ENCODE peak calls at places on chromosomes 5 and 9, in eight cellular contexts. One of them, this sample, is unnamed.
A peak's percentile ranks its signal among the peaks of the same experiment; 100 is the strongest.

GRCh38 chr5:51582871-51583384 is 199.7 kb downstream of the ISL1 start:
- DNase-seq in SK-N-SH: no peak
- DNase-seq in A549: no peak
- DNase-seq in HepG2: no peak
- DNase-seq in IMR-90: no peak
- DNase-seq in H1: no peak
- DNase-seq in K562: no peak
- DNase-seq in GM12878: no peak
- DNase-seq in this sample: no peak

GRCh38 chr9:120505186-120505585 is 74.8 kb downstream of the CDK5RAP2 start:
- DNase-seq in SK-N-SH: no peak
- DNase-seq in A549: no peak
- DNase-seq in HepG2: no peak
- DNase-seq in IMR-90: no peak
- DNase-seq in H1: no peak
- DNase-seq in K562: no peak
- DNase-seq in GM12878: no peak
- DNase-seq in this sample: no peak

GRCh38 chr5:36305571-36306326 is 4.0 kb upstream of the RANBP3L start:
- DNase-seq in SK-N-SH: peak; percentile 42
- DNase-seq in A549: no peak
- DNase-seq in HepG2: peak; percentile 28
- DNase-seq in IMR-90: peak; percentile 38
- DNase-seq in H1: no peak
- DNase-seq in K562: peak; percentile 34
- DNase-seq in GM12878: no peak
- DNase-seq in this sample: peak; percentile 21

GRCh38 chr9:79880626-79881025 is 308.9 kb downstream of the TLE4 start:
- DNase-seq in SK-N-SH: no peak
- DNase-seq in A549: no peak
- DNase-seq in HepG2: no peak
- DNase-seq in IMR-90: no peak
- DNase-seq in H1: no peak
- DNase-seq in K562: no peak
- DNase-seq in GM12878: no peak
- DNase-seq in this sample: no peak

GRCh38 chr9:27125030-27125429 is 16.0 kb downstream of the TEK start:
- DNase-seq in SK-N-SH: no peak
- DNase-seq in A549: peak; percentile 30
- DNase-seq in HepG2: no peak
- DNase-seq in IMR-90: peak; percentile 99
- DNase-seq in H1: no peak
- DNase-seq in K562: no peak
- DNase-seq in GM12878: no peak
- DNase-seq in this sample: peak; percentile 7

GRCh38 chr9:127437497-127438264 is 13.5 kb downstream of the ZNF79 start:
- DNase-seq in SK-N-SH: no peak
- DNase-seq in A549: no peak
- DNase-seq in HepG2: no peak
- DNase-seq in IMR-90: no peak
- DNase-seq in H1: no peak
- DNase-seq in K562: no peak
- DNase-seq in GM12878: no peak
- DNase-seq in this sample: no peak

GRCh38 chr5:148205044-148205813 is 2.4 kb downstream of the SPINK6 start:
- DNase-seq in SK-N-SH: no peak
- DNase-seq in A549: no peak
- DNase-seq in HepG2: no peak
- DNase-seq in IMR-90: no peak
- DNase-seq in H1: no peak
- DNase-seq in K562: no peak
- DNase-seq in GM12878: no peak
- DNase-seq in this sample: no peak

GRCh38 chr5:2901096-2901495 is 149.6 kb upstream of the IRX2 start:
- DNase-seq in SK-N-SH: no peak
- DNase-seq in A549: no peak
- DNase-seq in HepG2: no peak
- DNase-seq in IMR-90: no peak
- DNase-seq in H1: peak; percentile 33
- DNase-seq in K562: no peak
- DNase-seq in GM12878: no peak
- DNase-seq in this sample: no peak

GRCh38 chr5:33806736-33807442 is 84.9 kb downstream of the ADAMTS12 start:
- DNase-seq in SK-N-SH: no peak
- DNase-seq in A549: no peak
- DNase-seq in HepG2: peak; percentile 2
- DNase-seq in IMR-90: peak; percentile 87
- DNase-seq in H1: no peak
- DNase-seq in K562: no peak
- DNase-seq in GM12878: no peak
- DNase-seq in this sample: no peak

GRCh38 chr5:55176176-55176818 is 3.3 kb upstream of the CDC20B start:
- DNase-seq in SK-N-SH: peak; percentile 71
- DNase-seq in A549: peak; percentile 73
- DNase-seq in HepG2: peak; percentile 34
- DNase-seq in IMR-90: no peak
- DNase-seq in H1: peak; percentile 88
- DNase-seq in K562: peak; percentile 82
- DNase-seq in GM12878: no peak
- DNase-seq in this sample: no peak

GRCh38 chr9:131287366-131287765 is 2.2 kb upstream of the PLPP7 start:
- DNase-seq in SK-N-SH: no peak
- DNase-seq in A549: no peak
- DNase-seq in HepG2: no peak
- DNase-seq in IMR-90: no peak
- DNase-seq in H1: peak; percentile 36
- DNase-seq in K562: no peak
- DNase-seq in GM12878: no peak
- DNase-seq in this sample: no peak

GRCh38 chr5:94614156-94614805 is 4.1 kb downstream of the KIAA0825 start:
- DNase-seq in SK-N-SH: no peak
- DNase-seq in A549: no peak
- DNase-seq in HepG2: no peak
- DNase-seq in IMR-90: no peak
- DNase-seq in H1: no peak
- DNase-seq in K562: no peak
- DNase-seq in GM12878: no peak
- DNase-seq in this sample: no peak

GRCh38 chr5:94618029-94618492 is 343 bp downstream of the KIAA0825 start:
- DNase-seq in SK-N-SH: peak; percentile 50
- DNase-seq in A549: peak; percentile 31
- DNase-seq in HepG2: peak; percentile 35
- DNase-seq in IMR-90: peak; percentile 57
- DNase-seq in H1: no peak
- DNase-seq in K562: peak; percentile 58
- DNase-seq in GM12878: no peak
- DNase-seq in this sample: peak; percentile 36

GRCh38 chr5:94615843-94616242 is 2.6 kb downstream of the KIAA0825 start:
- DNase-seq in SK-N-SH: no peak
- DNase-seq in A549: no peak
- DNase-seq in HepG2: no peak
- DNase-seq in IMR-90: no peak
- DNase-seq in H1: no peak
- DNase-seq in K562: no peak
- DNase-seq in GM12878: no peak
- DNase-seq in this sample: no peak

GRCh38 chr5:94618493-94619328 is at the start of the genes KIAA0825 and SLF1:
- DNase-seq in SK-N-SH: peak; percentile 87
- DNase-seq in A549: peak; percentile 85
- DNase-seq in HepG2: peak; percentile 84
- DNase-seq in IMR-90: peak; percentile 84
- DNase-seq in H1: peak; percentile 90
- DNase-seq in K562: peak; percentile 87
- DNase-seq in GM12878: peak; percentile 39
- DNase-seq in this sample: peak; percentile 74

GRCh38 chr5:94613583-94613982 is 4.8 kb downstream of the KIAA0825 start:
- DNase-seq in SK-N-SH: peak; percentile 12
- DNase-seq in A549: peak; percentile 6
- DNase-seq in HepG2: peak; percentile 45
- DNase-seq in IMR-90: peak; percentile 13
- DNase-seq in H1: no peak
- DNase-seq in K562: peak; percentile 39
- DNase-seq in GM12878: no peak
- DNase-seq in this sample: peak; percentile 33
- TF ChIP-seq CTCF in SK-N-SH: peak; percentile 39
- TF ChIP-seq CTCF in A549: peak; percentile 31
- TF ChIP-seq CTCF in HepG2: peak; percentile 46
- TF ChIP-seq CTCF in IMR-90: peak; percentile 30
- TF ChIP-seq CTCF in H1: peak; percentile 59
- TF ChIP-seq CTCF in K562: peak; percentile 39
- TF ChIP-seq CTCF in GM12878: peak; percentile 31
- TF ChIP-seq CTCF in this sample: peak; percentile 51

GRCh38 chr5:149428032-149428431 is 48.9 kb upstream of the IL17B start:
- DNase-seq in SK-N-SH: no peak
- DNase-seq in A549: no peak
- DNase-seq in HepG2: no peak
- DNase-seq in IMR-90: no peak
- DNase-seq in H1: no peak
- DNase-seq in K562: no peak
- DNase-seq in GM12878: no peak
- DNase-seq in this sample: no peak
- H3K27ac ChIP-seq in SK-N-SH: no peak overlapping the region
- H3K27ac ChIP-seq in A549: no peak overlapping the region
- H3K27ac ChIP-seq in HepG2: no peak overlapping the region
- H3K27ac ChIP-seq in IMR-90: peak overlapping the region; percentile 8
- H3K27ac ChIP-seq in H1: no peak overlapping the region
- H3K27ac ChIP-seq in K562: no peak overlapping the region
- H3K27ac ChIP-seq in GM12878: no peak overlapping the region
- H3K27ac ChIP-seq in this sample: no peak overlapping the region

GRCh38 chr5:220008-220407 is 1.9 kb downstream of the SDHA start:
- DNase-seq in SK-N-SH: no peak
- DNase-seq in A549: no peak
- DNase-seq in HepG2: no peak
- DNase-seq in IMR-90: no peak
- DNase-seq in H1: no peak
- DNase-seq in K562: no peak
- DNase-seq in GM12878: no peak
- DNase-seq in this sample: no peak
- TF ChIP-seq RAD21 in SK-N-SH: no peak
- TF ChIP-seq RAD21 in A549: no peak
- TF ChIP-seq RAD21 in HepG2: no peak
- TF ChIP-seq RAD21 in IMR-90: no peak
- TF ChIP-seq RAD21 in H1: no peak
- TF ChIP-seq RAD21 in K562: no peak
- TF ChIP-seq RAD21 in GM12878: no peak
- TF ChIP-seq RAD21 in this sample: no peak

DNA sequence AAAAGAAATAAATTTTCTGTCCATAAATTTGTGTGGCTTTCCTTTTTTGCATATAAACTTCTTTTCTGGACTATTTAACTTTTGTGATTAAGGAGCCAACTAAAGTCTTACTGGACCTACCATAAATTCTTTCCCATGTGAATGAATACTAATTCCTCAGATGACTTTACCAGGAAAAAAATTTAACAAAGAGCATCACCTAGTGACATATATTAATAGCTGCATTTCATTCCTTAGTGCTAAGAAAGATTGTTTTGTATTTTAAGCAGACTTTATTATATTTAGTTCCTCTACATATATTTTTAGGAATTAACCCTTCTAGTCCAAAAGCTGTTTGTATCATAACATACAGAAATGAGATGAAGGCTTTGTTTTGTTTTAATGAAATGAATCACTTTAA is 64.4 kb downstream of the C9orf85 start:
- DNase-seq in SK-N-SH: no peak
- DNase-seq in A549: no peak
- DNase-seq in HepG2: no peak
- DNase-seq in IMR-90: no peak
- DNase-seq in H1: no peak
- DNase-seq in K562: no peak
- DNase-seq in GM12878: no peak
- DNase-seq in this sample: no peak
- TF ChIP-seq CTCF in SK-N-SH: peak; percentile 52
- TF ChIP-seq CTCF in A549: peak; percentile 36
- TF ChIP-seq CTCF in HepG2: peak; percentile 19
- TF ChIP-seq CTCF in IMR-90: peak; percentile 30
- TF ChIP-seq CTCF in H1: peak; percentile 21
- TF ChIP-seq CTCF in K562: no peak
- TF ChIP-seq CTCF in GM12878: peak; percentile 44
- TF ChIP-seq CTCF in this sample: peak; percentile 25

This sample was measured in HCT116.